ENCODE peak calls at places on chromosomes 1 and 21, in seven cellular contexts. One of them, this sample, is unnamed.

GRCh38 chr1:183198463-183198862 is 12.4 kb downstream of the LAMC2 start:
- DNase-seq in ELR: peak
- DNase-seq in NCI-H524 treated with DMSO at 0.1 percent for 48 hours: no peak
- DNase-seq in T1000: no peak
- DNase-seq in activated T-cell treated with anti-CD3 and anti-CD28 coated beads for 1 hour: no peak
- DNase-seq in upper lobe of right lung: no peak
- DNase-seq in GDM1: no peak
- DNase-seq in this sample: no peak

GRCh38 chr1:219105893-219106292 is 67.8 kb upstream of the LYPLAL1 start:
- DNase-seq in GDM1: no peak
- DNase-seq in ELR: no peak
- DNase-seq in upper lobe of right lung: no peak
- DNase-seq in T1000: no peak
- DNase-seq in NCI-H524 treated with DMSO at 0.1 percent for 48 hours: no peak
- DNase-seq in activated T-cell treated with anti-CD3 and anti-CD28 coated beads for 1 hour: no peak
- DNase-seq in this sample: no peak

GRCh38 chr1:183461350-183461749 is 10.9 kb upstream of the SMG7 start:
- DNase-seq in activated T-cell treated with anti-CD3 and anti-CD28 coated beads for 1 hour: no peak
- DNase-seq in T1000: no peak
- DNase-seq in NCI-H524 treated with DMSO at 0.1 percent for 48 hours: no peak
- DNase-seq in upper lobe of right lung: no peak
- DNase-seq in GDM1: peak
- DNase-seq in ELR: peak
- DNase-seq in this sample: no peak

GRCh38 chr1:9203623-9204022 is 31.0 kb upstream of the H6PD start:
- DNase-seq in activated T-cell treated with anti-CD3 and anti-CD28 coated beads for 1 hour: no peak
- DNase-seq in ELR: no peak
- DNase-seq in GDM1: no peak
- DNase-seq in upper lobe of right lung: peak
- DNase-seq in T1000: no peak
- DNase-seq in NCI-H524 treated with DMSO at 0.1 percent for 48 hours: no peak
- DNase-seq in this sample: no peak

GRCh38 chr1:94772230-94772641 is 47.9 kb upstream of the SLC44A3 start:
- DNase-seq in ELR: no peak
- DNase-seq in upper lobe of right lung: peak
- DNase-seq in T1000: no peak
- DNase-seq in NCI-H524 treated with DMSO at 0.1 percent for 48 hours: no peak
- DNase-seq in GDM1: no peak
- DNase-seq in activated T-cell treated with anti-CD3 and anti-CD28 coated beads for 1 hour: no peak
- DNase-seq in this sample: no peak

GRCh38 chr1:101632548-101633256 is 364.0 kb downstream of the OLFM3 start:
- DNase-seq in activated T-cell treated with anti-CD3 and anti-CD28 coated beads for 1 hour: no peak
- DNase-seq in ELR: no peak
- DNase-seq in upper lobe of right lung: no peak
- DNase-seq in GDM1: no peak
- DNase-seq in NCI-H524 treated with DMSO at 0.1 percent for 48 hours: no peak
- DNase-seq in T1000: no peak
- DNase-seq in this sample: no peak

GRCh38 chr21:32834825-32835224 is 63.3 kb upstream of the PAXBP1 start:
- DNase-seq in ELR: no peak
- DNase-seq in T1000: no peak
- DNase-seq in GDM1: no peak
- DNase-seq in NCI-H524 treated with DMSO at 0.1 percent for 48 hours: no peak
- DNase-seq in upper lobe of right lung: no peak
- DNase-seq in activated T-cell treated with anti-CD3 and anti-CD28 coated beads for 1 hour: no peak
- DNase-seq in this sample: no peak

GRCh38 chr1:163202833-163203451 is at the start of gene RGS5:
- DNase-seq in T1000: no peak
- DNase-seq in upper lobe of right lung: no peak
- DNase-seq in ELR: peak
- DNase-seq in GDM1: no peak
- DNase-seq in activated T-cell treated with anti-CD3 and anti-CD28 coated beads for 1 hour: no peak
- DNase-seq in NCI-H524 treated with DMSO at 0.1 percent for 48 hours: no peak
- DNase-seq in this sample: no peak

GRCh38 chr1:200751717-200752116 is 13.0 kb downstream of the CAMSAP2 start:
- DNase-seq in ELR: peak
- DNase-seq in upper lobe of right lung: no peak
- DNase-seq in GDM1: no peak
- DNase-seq in NCI-H524 treated with DMSO at 0.1 percent for 48 hours: no peak
- DNase-seq in T1000: no peak
- DNase-seq in activated T-cell treated with anti-CD3 and anti-CD28 coated beads for 1 hour: no peak
- DNase-seq in this sample: no peak

GRCh38 chr1:215777370-215777925 is 210.3 kb downstream of the KCTD3 start:
- DNase-seq in ELR: peak
- DNase-seq in upper lobe of right lung: no peak
- DNase-seq in activated T-cell treated with anti-CD3 and anti-CD28 coated beads for 1 hour: no peak
- DNase-seq in GDM1: no peak
- DNase-seq in NCI-H524 treated with DMSO at 0.1 percent for 48 hours: no peak
- DNase-seq in T1000: no peak
- DNase-seq in this sample: no peak

GRCh38 chr1:15214507-15214906 is 32.5 kb upstream of the FHAD1 start:
- DNase-seq in activated T-cell treated with anti-CD3 and anti-CD28 coated beads for 1 hour: no peak
- DNase-seq in GDM1: no peak
- DNase-seq in NCI-H524 treated with DMSO at 0.1 percent for 48 hours: no peak
- DNase-seq in ELR: no peak
- DNase-seq in T1000: no peak
- DNase-seq in upper lobe of right lung: peak
- DNase-seq in this sample: no peak

GRCh38 chr1:1088036-1088800 is 14.1 kb upstream of the RNF223 start:
- DNase-seq in activated T-cell treated with anti-CD3 and anti-CD28 coated beads for 1 hour: no peak
- DNase-seq in upper lobe of right lung: peak
- DNase-seq in GDM1: no peak
- DNase-seq in T1000: no peak
- DNase-seq in ELR: no peak
- DNase-seq in NCI-H524 treated with DMSO at 0.1 percent for 48 hours: no peak
- DNase-seq in this sample: no peak

GRCh38 chr1:236016782-236017400 is 48.0 kb downstream of the NID1 start:
- DNase-seq in T1000: no peak
- DNase-seq in activated T-cell treated with anti-CD3 and anti-CD28 coated beads for 1 hour: no peak
- DNase-seq in GDM1: no peak
- DNase-seq in upper lobe of right lung: no peak
- DNase-seq in ELR: peak
- DNase-seq in NCI-H524 treated with DMSO at 0.1 percent for 48 hours: no peak
- DNase-seq in this sample: no peak

GRCh38 chr1:234243872-234244271 is 129.4 kb upstream of the COA6 start:
- DNase-seq in GDM1: no peak
- DNase-seq in NCI-H524 treated with DMSO at 0.1 percent for 48 hours: no peak
- DNase-seq in activated T-cell treated with anti-CD3 and anti-CD28 coated beads for 1 hour: no peak
- DNase-seq in upper lobe of right lung: no peak
- DNase-seq in ELR: no peak
- DNase-seq in T1000: no peak
- DNase-seq in this sample: no peak

This sample was measured in T follicular helper cell.